ENCODE peak calls at places on chromosomes 13 and 19, in five cellular contexts. H is heart left ventricle, Y is dorsolateral prefrontal cortex, B is psoas muscle, W is choroid plexus epithelial cell. C is an unnamed sample.

GRCh38 chr13:108919036-108919907 is 289.9 kb downstream of the MYO16 start:
- DNase-seq in W (peak; percentile 66), H (no peak), B (no peak), Y (no peak), C (no peak)

GRCh38 chr13:44049546-44049945 is 169.8 kb downstream of the LACC1 start:
- DNase-seq in B (no peak), W (no peak), Y (no peak), H (no peak), C (no peak)

GRCh38 chr19:15640294-15640903 is at the start of gene CYP4F3:
- DNase-seq in H (peak; percentile 77), B (peak; percentile 51), Y (peak; percentile 15), W (no peak), C (no peak)

GRCh38 chr19:1234670-1235380 is 3.0 kb downstream of the CBARP start:
- DNase-seq in H (no peak), W (no peak), B (no peak), Y (no peak), C (no peak)

GRCh38 chr13:50376895-50377575 is 361.8 kb downstream of the KCNRG start:
- DNase-seq in Y (no peak), B (no peak), W (no peak), H (peak; percentile 30), C (no peak)

GRCh38 chr13:101424381-101425155 is 8.3 kb upstream of the NALCN start:
- DNase-seq in H (no peak), W (peak; percentile 30), Y (no peak), B (no peak), C (no peak)

GRCh38 chr19:16197188-16197621 is 506 bp upstream of the AP1M1 start:
- DNase-seq in B (no peak), W (peak; percentile 63), Y (no peak), H (no peak), C (no peak)

GRCh38 chr13:114134111-114134943 is 1.9 kb upstream of the RASA3 start:
- DNase-seq in B (no peak), W (no peak), Y (peak; percentile 38), H (no peak), C (no peak)

GRCh38 chr19:6249296-6249695 is 30.5 kb downstream of the MLLT1 start:
- DNase-seq in H (no peak), B (no peak), Y (no peak), W (peak; percentile 60), C (no peak)

GRCh38 chr19:45774765-45775164 is 5.7 kb upstream of the SIX5 start:
- DNase-seq in H (no peak), Y (no peak), B (no peak), W (no peak), C (no peak)

GRCh38 chr13:113848431-113849260 is 15.2 kb downstream of the GAS6 start:
- DNase-seq in B (no peak), W (no peak), Y (no peak), H (no peak), C (no peak)

GRCh38 chr19:46791944-46792343 is 3.5 kb upstream of the SLC1A5 start:
- DNase-seq in W (no peak), Y (no peak), B (no peak), H (no peak), C (no peak)

GRCh38 chr13:64007334-64007733 is 2591.7 kb upstream of the PCDH20 start:
- DNase-seq in W (peak; percentile 31), B (no peak), H (no peak), Y (no peak), C (no peak)

GRCh38 chr13:50365300-50365682 is 350.0 kb downstream of the KCNRG start:
- DNase-seq in Y (no peak), H (no peak), W (no peak), B (no peak), C (no peak)

GRCh38 chr19:44607049-44607448 is 6.3 kb upstream of the IGSF23 start:
- DNase-seq in W (no peak), B (no peak), Y (no peak), H (no peak), C (no peak)

GRCh38 chr19:11921852-11922495 is 2.9 kb upstream of the ZNF700 start:
- DNase-seq in W (no peak), Y (no peak), H (no peak), B (no peak), C (no peak)

GRCh38 chr19:38850976-38851621 is 1.3 kb upstream of the HNRNPL start:
- DNase-seq in H (peak; percentile 48), B (no peak), W (peak; percentile 20), Y (no peak), C (no peak)

GRCh38 chr13:112545866-112546265 is 42.1 kb downstream of the TUBGCP3 start:
- DNase-seq in B (no peak), Y (no peak), H (no peak), W (peak; percentile 93), C (no peak)

GRCh38 chr13:40275155-40275554 is 391.3 kb downstream of the FOXO1 start:
- DNase-seq in W (no peak), B (no peak), Y (no peak), H (no peak), C (no peak)

GRCh38 chr13:39111145-39111544 is 72.9 kb downstream of the NHLRC3 start:
- DNase-seq in H (no peak), Y (no peak), B (no peak), W (no peak), C (no peak)

GRCh38 chr13:111486331-111486730 is 165.9 kb downstream of the TEX29 start:
- DNase-seq in B (no peak), Y (no peak), W (no peak), H (no peak), C (no peak)

GRCh38 chr13:24541127-24541475 is 28.5 kb upstream of the PARP4 start:
- DNase-seq in H (no peak), Y (no peak), W (no peak), B (no peak), C (no peak)

GRCh38 chr13:39952244-39953233 is 297.1 kb downstream of the COG6 start:
- DNase-seq in H (no peak), B (no peak), W (peak; percentile 87), Y (no peak), C (no peak)

GRCh38 chr19:45498411-45499195 is at the start of gene PPM1N:
- DNase-seq in H (peak; percentile 59), Y (no peak), B (no peak), W (no peak), C (peak; percentile 30)

GRCh38 chr13:73000027-73000674 is 58.7 kb upstream of the KLF5 start:
- DNase-seq in Y (no peak), H (no peak), W (peak; percentile 35), B (no peak), C (no peak)

GRCh38 chr13:44826586-44827350 is 162.5 kb downstream of the NUFIP1 start:
- DNase-seq in Y (no peak), W (no peak), B (no peak), H (no peak), C (no peak)

GRCh38 chr13:51619614-51620013 is 35.4 kb downstream of the WDFY2 start:
- DNase-seq in B (no peak), H (no peak), Y (no peak), W (peak; percentile 54), C (no peak)

GRCh38 chr19:13039211-13039789 is 44.0 kb downstream of the NFIX start:
- DNase-seq in H (peak; percentile 66), Y (no peak), B (no peak), W (no peak), C (no peak)

GRCh38 chr19:13037161-13037560 is 41.9 kb downstream of the NFIX start:
- DNase-seq in H (no peak), W (peak; percentile 86), B (peak; percentile 41), Y (no peak), C (no peak)

GRCh38 chr19:13037718-13038117 is 42.4 kb downstream of the NFIX start:
- DNase-seq in H (no peak), W (no peak), B (no peak), Y (no peak), C (no peak)

GRCh38 chr19:13040232-13040915 is 45.1 kb downstream of the NFIX start:
- DNase-seq in W (no peak), B (no peak), H (no peak), Y (no peak), C (no peak)

GRCh38 chr19:13038306-13039210 is 43.3 kb downstream of the NFIX start:
- DNase-seq in Y (no peak), B (no peak), W (no peak), H (peak; percentile 17), C (no peak)
- TF ChIP-seq CTCF in Y (no peak), B (peak; percentile 21), W (no peak), H (no peak), C (no peak)

GRCh38 chr19:3618811-3619630 is 7.6 kb downstream of the CACTIN start:
- DNase-seq in Y (no peak), B (no peak), W (no peak), H (peak; percentile 15), C (no peak)
- TF ChIP-seq CTCF in Y (no peak), B (no peak), W (no peak), H (no peak), C (no peak)

GRCh38 chr19:48636859-48637448 is at the start of gene DBP:
- DNase-seq in H (peak; percentile 73), W (no peak), Y (no peak), B (no peak), C (no peak)
- TF ChIP-seq CTCF in H (no peak), W (peak; percentile 6), Y (no peak), B (no peak), C (no peak)

GRCh38 chr13:33394294-33394932 is 108.9 kb upstream of the STARD13 start:
- DNase-seq in Y (no peak), H (no peak), B (no peak), W (no peak), C (no peak)

GRCh38 chr13:33383724-33384577 is 98.4 kb upstream of the STARD13 start:
- DNase-seq in B (no peak), H (no peak), W (no peak), Y (no peak), C (no peak)

GRCh38 chr13:33392794-33393371 is 107.3 kb upstream of the STARD13 start:
- DNase-seq in Y (no peak), W (no peak), B (no peak), H (no peak), C (no peak)

DNA sequence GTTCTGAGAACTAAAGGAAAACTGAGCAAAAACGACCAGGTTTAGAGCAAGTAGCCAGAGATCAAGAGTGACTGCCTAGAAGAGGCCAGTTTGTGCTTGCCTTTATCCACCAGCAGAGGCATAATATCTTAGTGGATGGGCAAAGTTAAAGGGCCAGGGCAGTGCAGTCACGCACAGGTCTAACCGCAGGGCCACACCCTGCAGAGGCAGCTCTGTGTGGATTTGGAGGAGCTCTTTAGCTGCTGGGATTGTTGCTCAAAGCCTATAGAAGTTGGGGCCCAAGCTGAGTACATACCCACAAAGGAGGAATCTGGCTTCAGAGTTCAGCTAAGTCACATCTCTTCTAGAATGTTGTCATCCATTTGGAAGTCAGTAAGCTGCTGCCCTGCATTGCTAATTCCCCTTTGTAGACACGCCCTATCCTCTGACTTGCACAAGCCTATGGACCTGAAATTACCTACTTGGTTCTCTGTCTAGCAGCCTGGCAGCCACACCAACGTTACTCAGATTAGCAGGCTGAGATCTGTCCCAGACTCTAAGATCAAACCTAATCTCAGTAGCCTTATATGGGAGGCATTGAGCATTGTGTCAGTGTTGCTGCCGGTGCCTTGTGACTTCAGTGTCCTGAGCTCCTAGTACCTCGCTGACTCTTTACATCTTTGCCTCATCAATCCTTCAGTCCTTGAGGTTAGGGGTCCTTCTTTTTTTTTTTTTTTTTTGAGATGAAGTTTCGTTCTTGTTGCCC is 102.9 kb upstream of the STARD13 start:
- DNase-seq in Y (no peak), W (no peak), H (no peak), B (no peak), C (no peak)
- TF ChIP-seq CTCF in Y (no peak), W (no peak), H (no peak), B (no peak), C (no peak)